ENCODE peak calls at places on chromosomes 2 and 18, in ten cellular contexts. N, P, S, L, X, U, T, W, Q and M are unnamed samples.
A peak's percentile ranks its signal among the peaks of the same experiment; 100 is the strongest.

GRCh38 chr2:69454976-69455375 is 17.7 kb upstream of the NFU1 start:
- DNase-seq in N (no peak), P (no peak), S (no peak), L (no peak), X (no peak), U (no peak), T (no peak), W (no peak), Q (no peak), M (no peak)

GRCh38 chr2:46451131-46451711 is 28.1 kb upstream of the TMEM247 start:
- DNase-seq in N (no peak), P (no peak), S (peak; percentile 77), L (no peak), X (no peak), U (peak; percentile 39), T (peak; percentile 31), W (no peak), Q (no peak), M (peak; percentile 10)

GRCh38 chr2:160505236-160505635 is 11.6 kb upstream of the RBMS1 start:
- DNase-seq in N (no peak), P (no peak), S (no peak), L (no peak), X (no peak), U (peak; percentile 27), T (no peak), W (no peak), Q (no peak), M (no peak)

GRCh38 chr2:213149332-213149875 is 2.0 kb downstream of the IKZF2 start:
- DNase-seq in N (no peak), P (no peak), S (peak; percentile 24), L (no peak), X (no peak), U (no peak), T (peak; percentile 14), W (no peak), Q (no peak), M (peak; percentile 9)

GRCh38 chr18:73756256-73757091 is 391.2 kb downstream of the FBXO15 start:
- DNase-seq in N (no peak), P (no peak), S (no peak), L (no peak), X (no peak), U (no peak), T (no peak), W (no peak), Q (peak; percentile 89), M (no peak)

GRCh38 chr2:27860111-27860510 is 30.1 kb downstream of the RBKS start:
- DNase-seq in N (no peak), P (no peak), S (peak; percentile 93), L (no peak), X (no peak), U (no peak), T (peak; percentile 67), W (no peak), Q (no peak), M (peak; percentile 70)

GRCh38 chr2:146927080-146927714 is 917.6 kb upstream of the ACVR2A start:
- DNase-seq in N (no peak), P (no peak), S (peak; percentile 73), L (peak; percentile 49), X (no peak), U (peak; percentile 28), T (peak; percentile 79), W (peak; percentile 19), Q (peak; percentile 48), M (peak; percentile 21)

GRCh38 chr2:128901572-128902391 is 583.1 kb upstream of the HS6ST1 start:
- DNase-seq in N (no peak), P (no peak), S (no peak), L (no peak), X (no peak), U (no peak), T (no peak), W (no peak), Q (no peak), M (no peak)

GRCh38 chr2:4972472-4972871 is 719.7 kb upstream of the SOX11 start:
- DNase-seq in N (no peak), P (no peak), S (no peak), L (no peak), X (no peak), U (no peak), T (no peak), W (no peak), Q (no peak), M (no peak)

GRCh38 chr2:102187191-102188150 is 648 bp downstream of the IL1RL2 start:
- DNase-seq in N (no peak), P (peak; percentile 18), S (peak; percentile 59), L (peak; percentile 42), X (peak; percentile 27), U (peak; percentile 74), T (peak; percentile 83), W (no peak), Q (no peak), M (no peak)

GRCh38 chr2:68819556-68819955 is 51.6 kb downstream of the BMP10 start:
- DNase-seq in N (no peak), P (no peak), S (peak; percentile 87), L (no peak), X (no peak), U (no peak), T (no peak), W (no peak), Q (no peak), M (no peak)

GRCh38 chr2:135975702-135976101 is 9.7 kb downstream of the DARS1 start:
- DNase-seq in N (no peak), P (no peak), S (no peak), L (no peak), X (no peak), U (no peak), T (no peak), W (no peak), Q (no peak), M (no peak)

GRCh38 chr2:223735035-223735640 is 102.2 kb downstream of the AP1S3 start:
- DNase-seq in N (no peak), P (no peak), S (peak; percentile 72), L (no peak), X (no peak), U (no peak), T (no peak), W (no peak), Q (no peak), M (peak; percentile 29)

GRCh38 chr2:237424544-237424943 is 10.6 kb upstream of the COL6A3 start:
- DNase-seq in N (no peak), P (no peak), S (no peak), L (no peak), X (no peak), U (no peak), T (no peak), W (no peak), Q (no peak), M (no peak)

GRCh38 chr2:180367831-180368230 is 360.7 kb upstream of the CWC22 start:
- DNase-seq in N (no peak), P (no peak), S (no peak), L (no peak), X (no peak), U (no peak), T (no peak), W (peak; percentile 35), Q (no peak), M (peak; percentile 56)

GRCh38 chr2:71925268-71926097 is 222.2 kb downstream of the CYP26B1 start:
- DNase-seq in N (no peak), P (no peak), S (peak; percentile 32), L (no peak), X (no peak), U (no peak), T (peak; percentile 28), W (no peak), Q (no peak), M (peak; percentile 94)

GRCh38 chr18:31065036-31065773 is 22.7 kb upstream of the DSC3 start:
- DNase-seq in N (no peak), P (no peak), S (no peak), L (no peak), X (no peak), U (no peak), T (no peak), W (no peak), Q (no peak), M (no peak)

GRCh38 chr2:191836853-191837769 is 9.8 kb downstream of the CAVIN2 start:
- DNase-seq in N (no peak), P (no peak), S (peak; percentile 51), L (no peak), X (no peak), U (peak; percentile 32), T (no peak), W (no peak), Q (no peak), M (no peak)

GRCh38 chr2:64019083-64019974 is at the start of gene VPS54:
- DNase-seq in N (peak; percentile 66), P (peak; percentile 36), S (peak; percentile 54), L (peak; percentile 26), X (peak; percentile 57), U (peak; percentile 85), T (peak; percentile 85), W (peak; percentile 44), Q (peak; percentile 57), M (peak; percentile 54)

GRCh38 chr2:37481244-37481643 is 136.8 kb downstream of the QPCT start:
- DNase-seq in N (no peak), P (no peak), S (no peak), L (no peak), X (no peak), U (no peak), T (no peak), W (no peak), Q (no peak), M (no peak)

GRCh38 chr2:18506883-18507519 is 53.5 kb downstream of the RDH14 start:
- DNase-seq in N (no peak), P (no peak), S (no peak), L (no peak), X (no peak), U (no peak), T (no peak), W (no peak), Q (no peak), M (no peak)